ENCODE peak calls at places on chromosomes 5 and 9, in six cellular contexts. One of them, this sample, is unnamed.

GRCh38 chr5:155293605-155294178 is 280.1 kb downstream of the KIF4B start:
- DNase-seq in T-cell: no peak
- DNase-seq in SK-N-SH: peak
- DNase-seq in NCI-H1092: peak
- DNase-seq in DMS79: peak
- DNase-seq in iris pigment epithelial cell: no peak
- DNase-seq in this sample: peak

GRCh38 chr5:174794941-174795672 is 70.7 kb downstream of the MSX2 start:
- DNase-seq in SK-N-SH: no peak
- DNase-seq in T-cell: no peak
- DNase-seq in iris pigment epithelial cell: peak
- DNase-seq in NCI-H1092: no peak
- DNase-seq in DMS79: no peak
- DNase-seq in this sample: no peak

GRCh38 chr5:171155621-171156020 is 153.4 kb upstream of the TLX3 start:
- DNase-seq in iris pigment epithelial cell: peak
- DNase-seq in NCI-H1092: no peak
- DNase-seq in T-cell: no peak
- DNase-seq in DMS79: no peak
- DNase-seq in SK-N-SH: no peak
- DNase-seq in this sample: no peak

GRCh38 chr5:126015244-126016054 is 407.8 kb upstream of the GRAMD2B start:
- DNase-seq in DMS79: no peak
- DNase-seq in T-cell: no peak
- DNase-seq in NCI-H1092: peak
- DNase-seq in SK-N-SH: peak
- DNase-seq in iris pigment epithelial cell: peak
- DNase-seq in this sample: no peak

GRCh38 chr9:93968451-93969327 is 13.5 kb upstream of the BARX1 start:
- DNase-seq in NCI-H1092: no peak
- DNase-seq in iris pigment epithelial cell: peak
- DNase-seq in T-cell: no peak
- DNase-seq in DMS79: no peak
- DNase-seq in SK-N-SH: no peak
- DNase-seq in this sample: no peak

GRCh38 chr5:68187268-68188055 is 28.1 kb upstream of the PIK3R1 start:
- DNase-seq in SK-N-SH: peak
- DNase-seq in DMS79: no peak
- DNase-seq in iris pigment epithelial cell: peak
- DNase-seq in T-cell: no peak
- DNase-seq in NCI-H1092: peak
- DNase-seq in this sample: no peak

GRCh38 chr5:163585206-163585605 is 79.8 kb downstream of the MAT2B start:
- DNase-seq in DMS79: no peak
- DNase-seq in T-cell: no peak
- DNase-seq in NCI-H1092: no peak
- DNase-seq in iris pigment epithelial cell: peak
- DNase-seq in SK-N-SH: no peak
- DNase-seq in this sample: no peak

GRCh38 chr5:143153332-143154119 is 250.0 kb downstream of the NR3C1 start:
- DNase-seq in T-cell: no peak
- DNase-seq in NCI-H1092: no peak
- DNase-seq in SK-N-SH: no peak
- DNase-seq in iris pigment epithelial cell: peak
- DNase-seq in DMS79: no peak
- DNase-seq in this sample: no peak

GRCh38 chr9:126700296-126700695 is 86.6 kb downstream of the LMX1B start:
- DNase-seq in T-cell: no peak
- DNase-seq in iris pigment epithelial cell: no peak
- DNase-seq in SK-N-SH: peak
- DNase-seq in DMS79: no peak
- DNase-seq in NCI-H1092: no peak
- DNase-seq in this sample: no peak

GRCh38 chr9:19446361-19446861 is 37.6 kb downstream of the ACER2 start:
- DNase-seq in DMS79: peak
- DNase-seq in T-cell: no peak
- DNase-seq in SK-N-SH: no peak
- DNase-seq in iris pigment epithelial cell: no peak
- DNase-seq in NCI-H1092: no peak
- DNase-seq in this sample: no peak

GRCh38 chr9:137087409-137087925 is 682 bp downstream of the MAN1B1 start:
- DNase-seq in NCI-H1092: no peak
- DNase-seq in DMS79: no peak
- DNase-seq in SK-N-SH: peak
- DNase-seq in T-cell: no peak
- DNase-seq in iris pigment epithelial cell: no peak
- DNase-seq in this sample: no peak

GRCh38 chr5:151470440-151470839 is 23.0 kb downstream of the SLC36A1 start:
- DNase-seq in NCI-H1092: no peak
- DNase-seq in SK-N-SH: no peak
- DNase-seq in iris pigment epithelial cell: peak
- DNase-seq in DMS79: no peak
- DNase-seq in T-cell: no peak
- DNase-seq in this sample: no peak

GRCh38 chr5:91187032-91187431 is 196.1 kb downstream of the ARRDC3 start:
- DNase-seq in T-cell: no peak
- DNase-seq in NCI-H1092: no peak
- DNase-seq in DMS79: no peak
- DNase-seq in iris pigment epithelial cell: no peak
- DNase-seq in SK-N-SH: no peak
- DNase-seq in this sample: no peak

GRCh38 chr9:92807757-92808725 is 43.4 kb upstream of the BICD2 start:
- DNase-seq in T-cell: peak
- DNase-seq in DMS79: no peak
- DNase-seq in iris pigment epithelial cell: no peak
- DNase-seq in NCI-H1092: peak
- DNase-seq in SK-N-SH: peak
- DNase-seq in this sample: no peak

GRCh38 chr5:120509056-120509455 is 45.0 kb downstream of the PRR16 start:
- DNase-seq in iris pigment epithelial cell: peak
- DNase-seq in T-cell: no peak
- DNase-seq in DMS79: no peak
- DNase-seq in NCI-H1092: no peak
- DNase-seq in SK-N-SH: no peak
- DNase-seq in this sample: no peak

GRCh38 chr5:167743685-167744084 is 547.8 kb upstream of the WWC1 start:
- DNase-seq in SK-N-SH: no peak
- DNase-seq in NCI-H1092: no peak
- DNase-seq in iris pigment epithelial cell: peak
- DNase-seq in DMS79: no peak
- DNase-seq in T-cell: no peak
- DNase-seq in this sample: no peak

GRCh38 chr5:91956738-91957137 is 573.6 kb upstream of the ARRDC3 start:
- DNase-seq in NCI-H1092: no peak
- DNase-seq in iris pigment epithelial cell: no peak
- DNase-seq in T-cell: no peak
- DNase-seq in DMS79: no peak
- DNase-seq in SK-N-SH: no peak
- DNase-seq in this sample: no peak

GRCh38 chr5:54523534-54523933 is 6.0 kb downstream of the SNX18 start:
- DNase-seq in T-cell: no peak
- DNase-seq in SK-N-SH: no peak
- DNase-seq in DMS79: no peak
- DNase-seq in NCI-H1092: no peak
- DNase-seq in iris pigment epithelial cell: no peak
- DNase-seq in this sample: no peak

GRCh38 chr9:125021069-125021468 is 80.2 kb upstream of the GOLGA1 start:
- DNase-seq in iris pigment epithelial cell: no peak
- DNase-seq in SK-N-SH: no peak
- DNase-seq in NCI-H1092: no peak
- DNase-seq in T-cell: no peak
- DNase-seq in DMS79: no peak
- DNase-seq in this sample: no peak

GRCh38 chr9:98101868-98102273 is 17.2 kb downstream of the TRIM14 start:
- DNase-seq in SK-N-SH: no peak
- DNase-seq in T-cell: peak
- DNase-seq in NCI-H1092: no peak
- DNase-seq in iris pigment epithelial cell: peak
- DNase-seq in DMS79: peak
- DNase-seq in this sample: no peak

GRCh38 chr5:111389390-111390082 is 122.8 kb downstream of the STARD4 start:
- DNase-seq in NCI-H1092: no peak
- DNase-seq in DMS79: no peak
- DNase-seq in SK-N-SH: no peak
- DNase-seq in iris pigment epithelial cell: peak
- DNase-seq in T-cell: no peak
- DNase-seq in this sample: no peak

GRCh38 chr5:160054831-160055230 is 45.9 kb downstream of the TTC1 start:
- DNase-seq in iris pigment epithelial cell: peak
- DNase-seq in T-cell: no peak
- DNase-seq in DMS79: no peak
- DNase-seq in SK-N-SH: no peak
- DNase-seq in NCI-H1092: no peak
- DNase-seq in this sample: no peak

GRCh38 chr9:15277400-15278137 is 29.4 kb downstream of the TTC39B start:
- DNase-seq in DMS79: no peak
- DNase-seq in iris pigment epithelial cell: peak
- DNase-seq in NCI-H1092: no peak
- DNase-seq in T-cell: no peak
- DNase-seq in SK-N-SH: peak
- DNase-seq in this sample: no peak

GRCh38 chr5:137734962-137735530 is 843 bp downstream of the KLHL3 start:
- DNase-seq in T-cell: no peak
- DNase-seq in NCI-H1092: peak
- DNase-seq in SK-N-SH: peak
- DNase-seq in DMS79: peak
- DNase-seq in iris pigment epithelial cell: peak
- DNase-seq in this sample: peak

GRCh38 chr5:88804444-88804843 is 78.5 kb downstream of the MEF2C start:
- DNase-seq in NCI-H1092: no peak
- DNase-seq in SK-N-SH: no peak
- DNase-seq in DMS79: no peak
- DNase-seq in T-cell: no peak
- DNase-seq in iris pigment epithelial cell: no peak
- DNase-seq in this sample: no peak

GRCh38 chr5:11619339-11620028 is 284.8 kb downstream of the CTNND2 start:
- DNase-seq in T-cell: no peak
- DNase-seq in iris pigment epithelial cell: no peak
- DNase-seq in SK-N-SH: no peak
- DNase-seq in DMS79: no peak
- DNase-seq in NCI-H1092: no peak
- DNase-seq in this sample: no peak

GRCh38 chr9:130938652-130939404 is at the start of gene FIBCD1:
- DNase-seq in NCI-H1092: no peak
- DNase-seq in DMS79: no peak
- DNase-seq in iris pigment epithelial cell: peak
- DNase-seq in T-cell: no peak
- DNase-seq in SK-N-SH: peak
- DNase-seq in this sample: no peak

GRCh38 chr9:69980041-69980440 is 63.6 kb upstream of the MAMDC2 start:
- DNase-seq in NCI-H1092: no peak
- DNase-seq in iris pigment epithelial cell: peak
- DNase-seq in SK-N-SH: no peak
- DNase-seq in DMS79: no peak
- DNase-seq in T-cell: no peak
- DNase-seq in this sample: no peak

GRCh38 chr9:23829580-23830458 is 3.8 kb upstream of the ELAVL2 start:
- DNase-seq in NCI-H1092: no peak
- DNase-seq in T-cell: no peak
- DNase-seq in SK-N-SH: no peak
- DNase-seq in DMS79: no peak
- DNase-seq in iris pigment epithelial cell: peak
- DNase-seq in this sample: no peak